ENCODE peak calls at places on chromosomes 4 and X, in nine cellular contexts. A is PC-3; X is CD4-positive, alpha-beta T cell; F is upper lobe of right lung; M is left ventricle myocardium inferior; V is adrenal gland; O is BE2C; U is astrocyte; I is CD8-positive, alpha-beta T cell. Y is an unnamed sample. For H3K27me3, the result is how much of the 10 kb centered on the place peaks cover.

GRCh38 chr4:146053901-146054300 is 115.3 kb upstream of the ZNF827 start:
- DNase-seq in I (no peak), F (no peak), O (no peak), X (no peak), U (peak), A (no peak), M (no peak), V (no peak), Y (no peak)

GRCh38 chr4:14827111-14827510 is 175.2 kb upstream of the CPEB2 start:
- DNase-seq in X (no peak), U (no peak), M (no peak), O (no peak), I (no peak), F (no peak), A (no peak), V (no peak), Y (no peak)

GRCh38 chr4:4419896-4420295 is 33.0 kb downstream of the NSG1 start:
- DNase-seq in I (no peak), A (no peak), V (no peak), U (no peak), M (no peak), O (no peak), F (no peak), X (no peak), Y (no peak)

GRCh38 chr4:87819281-87819919 is 13.4 kb upstream of the MEPE start:
- DNase-seq in F (no peak), A (peak), M (no peak), X (no peak), U (peak), O (no peak), V (no peak), I (no peak), Y (no peak)

GRCh38 chrX:34810364-34810763 is 132.2 kb upstream of the FAM47B start:
- DNase-seq in I (no peak), O (no peak), F (no peak), X (no peak), U (peak), M (no peak), A (peak), V (no peak), Y (no peak)

GRCh38 chr4:158722291-158722916 is 792 bp downstream of the PPID start:
- DNase-seq in U (peak), V (peak), F (no peak), A (peak), I (no peak), O (no peak), M (no peak), X (no peak), Y (peak)

GRCh38 chr4:150782311-150782710 is 200.4 kb downstream of the MAB21L2 start:
- DNase-seq in O (peak), A (no peak), I (no peak), M (no peak), V (no peak), F (no peak), U (peak), X (no peak), Y (no peak)

GRCh38 chr4:164412246-164412645 is 341.7 kb upstream of the SMIM31 start:
- DNase-seq in I (no peak), M (no peak), A (no peak), V (no peak), F (no peak), O (no peak), X (no peak), U (no peak), Y (no peak)

GRCh38 chrX:50877310-50877709 is 33.2 kb upstream of the BMP15 start:
- DNase-seq in O (no peak), F (no peak), X (no peak), I (no peak), M (no peak), V (no peak), U (peak), A (peak), Y (no peak)

DNA sequence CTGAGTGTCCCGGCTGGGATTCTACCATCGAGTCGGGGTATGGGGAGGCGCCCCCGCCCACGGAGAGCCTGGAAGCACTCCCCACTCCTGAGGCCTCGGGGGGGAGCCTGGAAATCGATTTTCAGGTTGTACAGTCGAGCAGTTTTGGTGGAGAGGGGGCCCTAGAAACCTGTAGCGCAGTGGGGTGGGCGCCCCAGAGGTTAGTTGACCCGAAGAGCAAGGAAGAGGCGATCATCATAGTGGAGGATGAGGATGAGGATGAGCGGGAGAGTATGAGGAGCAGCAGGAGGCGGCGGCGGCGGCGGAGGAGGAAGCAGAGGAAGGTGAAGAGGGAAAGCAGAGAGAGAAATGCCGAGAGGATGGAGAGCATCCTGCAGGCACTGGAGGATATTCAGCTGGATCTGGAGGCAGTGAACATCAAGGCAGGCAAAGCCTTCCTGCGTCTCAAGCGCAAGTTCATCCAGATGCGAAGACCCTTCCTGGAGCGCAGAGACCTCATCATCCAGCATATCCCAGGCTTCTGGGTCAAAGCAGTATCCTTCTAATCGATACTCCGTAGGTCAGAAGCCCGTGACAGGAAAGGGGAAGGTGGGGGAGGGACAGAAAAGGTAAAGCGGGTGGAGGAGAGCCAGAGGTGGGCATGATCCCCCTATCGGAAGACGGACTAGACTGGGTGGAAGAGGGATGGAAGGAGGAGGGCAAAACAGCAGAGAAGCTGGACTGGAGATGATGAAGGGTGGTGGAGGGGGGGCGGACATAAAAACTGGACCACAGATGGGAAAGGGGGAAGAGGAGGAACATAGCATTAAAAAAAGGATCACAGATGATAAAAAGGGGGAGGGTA is 828 bp downstream of the TSPYL2 start:
- DNase-seq in F (no peak), U (no peak), M (no peak), A (no peak), X (no peak), I (no peak), O (no peak), V (no peak), Y (no peak)
- H3K27me3 ChIP-seq in F (under half), U (under half), M (under half), A (under half), X (under half), I (under half), O (under half), V (under half), Y (under half)

GRCh38 chr4:5893591-5893990 is 705 bp upstream of the CRMP1 start:
- DNase-seq in I (no peak), V (no peak), U (no peak), F (no peak), X (no peak), A (no peak), M (no peak), O (no peak), Y (peak)

GRCh38 chr4:5894266-5894665 is 1.4 kb upstream of the CRMP1 start:
- DNase-seq in M (no peak), O (peak), F (no peak), V (no peak), U (no peak), I (no peak), A (no peak), X (no peak), Y (no peak)

GRCh38 chr4:5892321-5893012 is 419 bp downstream of the CRMP1 start:
- DNase-seq in O (peak), U (no peak), X (no peak), F (no peak), A (no peak), V (no peak), I (no peak), M (no peak), Y (peak)

GRCh38 chr4:5891563-5892320 is 1.1 kb downstream of the CRMP1 start:
- DNase-seq in A (no peak), X (no peak), F (no peak), U (no peak), O (peak), V (no peak), M (no peak), I (no peak), Y (peak)

GRCh38 chr4:5893013-5893580 is at the start of gene CRMP1:
- DNase-seq in O (peak), A (no peak), I (no peak), V (no peak), X (no peak), M (no peak), U (no peak), F (no peak), Y (peak)
- H3K27me3 ChIP-seq in O (under half), A (half or more), I (under half), V (half or more), X (under half), M (half or more), U (half or more), F (half or more), Y (half or more)

DNA sequence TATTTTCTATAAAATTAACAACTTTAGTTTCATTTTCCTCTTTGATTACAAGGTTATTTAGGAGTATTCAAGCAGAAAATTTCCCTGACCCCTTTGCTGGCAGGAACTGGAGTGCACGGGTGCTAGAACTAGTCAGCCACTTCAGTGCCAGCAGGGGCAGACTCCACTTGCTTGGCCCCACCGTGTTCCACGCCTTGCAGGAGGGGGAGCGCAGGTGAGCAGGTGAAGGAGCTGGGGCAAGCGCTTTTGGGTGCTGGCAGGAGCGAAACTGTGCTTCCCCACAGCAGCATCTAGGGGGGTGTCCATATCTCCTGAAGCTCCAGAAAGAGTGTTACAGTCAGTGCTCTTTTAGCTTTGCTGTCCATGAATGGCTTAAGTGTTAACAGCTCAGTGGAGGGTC is 45.5 kb downstream of the MID2 start:
- DNase-seq in A (no peak), V (no peak), I (no peak), X (no peak), U (no peak), F (no peak), M (no peak), O (no peak), Y (peak)
- H3K27me3 ChIP-seq in A (under half), V (under half), I (under half), X (under half), U (under half), F (under half), M (under half), O (under half), Y (under half)

DNA sequence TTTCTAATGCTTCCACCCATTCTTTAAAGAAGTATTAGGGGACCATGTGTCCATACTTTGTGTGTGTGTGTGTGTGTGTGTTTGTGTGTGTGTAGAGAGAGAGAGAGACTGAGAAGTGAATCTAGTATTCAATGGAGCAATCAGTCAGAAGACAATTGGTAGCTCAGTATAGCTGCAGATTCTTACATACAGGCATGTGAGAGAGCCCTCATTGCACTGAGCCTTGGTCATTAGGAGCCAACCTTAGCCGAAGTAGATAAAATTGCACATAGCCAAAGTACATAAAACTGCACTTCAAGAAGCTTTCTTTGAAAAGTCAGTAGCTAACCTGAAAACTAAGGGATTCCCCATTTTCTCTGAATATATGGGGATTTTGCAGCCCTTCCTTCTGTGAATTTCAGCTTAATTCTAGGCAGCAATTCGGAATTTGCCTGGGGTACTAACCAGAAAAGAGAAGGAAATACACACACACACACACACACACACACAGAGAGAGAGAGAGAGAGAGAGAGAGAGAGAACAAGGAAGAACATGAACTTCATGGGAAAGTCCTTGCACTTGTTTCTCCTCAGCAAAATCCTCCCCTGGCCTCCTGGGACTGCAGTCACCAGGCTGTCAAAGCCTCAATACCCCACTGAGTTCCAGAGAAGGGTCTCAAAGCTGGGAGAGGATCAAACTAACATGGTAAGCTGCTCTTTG is 1.7 kb upstream of the PRDM8 start:
- DNase-seq in U (no peak), I (no peak), O (no peak), F (no peak), A (no peak), M (no peak), X (no peak), V (no peak), Y (no peak)
- H3K27me3 ChIP-seq in U (under half), I (under half), O (under half), F (half or more), A (under half), M (half or more), X (under half), V (under half), Y (half or more)

DNA sequence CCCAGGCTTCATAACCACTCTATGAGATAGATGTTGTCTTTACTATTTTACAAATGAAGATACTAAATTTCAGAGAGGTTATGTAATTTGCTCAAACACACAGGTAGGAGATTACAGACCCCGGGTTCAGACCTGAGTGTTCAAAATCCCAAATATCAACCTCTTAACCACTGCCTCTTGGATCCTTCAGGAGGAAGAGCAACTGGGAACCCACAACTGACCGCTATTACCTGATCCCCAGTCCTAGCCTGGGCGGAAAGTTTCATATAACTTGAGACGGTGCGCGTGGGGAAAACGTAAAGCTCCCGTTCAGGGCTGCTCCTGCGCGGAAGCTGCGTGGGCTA is 8.9 kb upstream of the PRDM8 start:
- DNase-seq in X (no peak), V (no peak), O (no peak), M (no peak), A (no peak), I (no peak), U (no peak), F (no peak), Y (no peak)
- H3K27me3 ChIP-seq in X (under half), V (under half), O (under half), M (half or more), A (under half), I (under half), U (half or more), F (half or more), Y (half or more)

GRCh38 chr4:10034136-10034535 is 12.8 kb upstream of the SLC2A9 start:
- DNase-seq in M (peak), F (no peak), V (no peak), U (no peak), I (no peak), O (no peak), X (no peak), A (no peak), Y (no peak)
- H3K27me3 ChIP-seq in M (under half), F (under half), V (under half), U (under half), I (under half), O (under half), X (under half), A (under half), Y (under half)

GRCh38 chrX:111387470-111387869 is 24.5 kb downstream of the DCX start:
- DNase-seq in F (no peak), O (no peak), V (no peak), M (no peak), X (no peak), U (no peak), I (no peak), A (no peak), Y (no peak)

GRCh38 chrX:111382277-111382676 is 29.7 kb downstream of the DCX start:
- DNase-seq in X (no peak), M (no peak), I (no peak), U (no peak), O (no peak), F (no peak), A (no peak), V (no peak), Y (no peak)

GRCh38 chrX:111386884-111387283 is 25.1 kb downstream of the DCX start:
- DNase-seq in M (no peak), V (no peak), U (no peak), A (no peak), F (no peak), I (no peak), X (no peak), O (no peak), Y (no peak)
- H3K27me3 ChIP-seq in M (under half), V (under half), U (under half), A (under half), F (under half), I (under half), X (under half), O (under half), Y (under half)

GRCh38 chrX:133267621-133268020 is 49.5 kb upstream of the TFDP3 start:
- DNase-seq in V (no peak), A (no peak), X (no peak), F (no peak), M (no peak), I (no peak), O (no peak), U (no peak), Y (no peak)
- H3K27me3 ChIP-seq in V (under half), A (under half), X (under half), F (under half), M (under half), I (under half), O (under half), U (under half), Y (under half)

DNA sequence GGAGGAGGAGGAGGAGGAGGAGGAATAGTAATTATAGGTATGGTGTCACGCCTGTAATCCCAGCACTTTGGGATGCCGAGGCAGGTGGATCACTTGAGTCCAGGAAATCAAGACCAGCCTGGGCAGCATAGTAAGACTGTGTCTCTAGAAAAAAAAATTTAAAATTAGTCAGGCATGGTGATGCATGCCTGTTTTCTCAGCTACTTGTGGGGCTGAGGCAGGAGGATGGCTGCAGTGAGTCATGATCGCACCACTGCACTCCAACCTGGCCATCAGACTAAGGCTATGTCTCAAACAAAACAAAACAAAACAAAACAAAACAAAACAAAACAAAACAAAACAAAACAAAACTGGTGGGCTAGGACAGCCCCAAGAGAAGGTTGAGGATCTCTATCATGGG is 3.0 kb downstream of the STARD8 start:
- DNase-seq in V (no peak), O (no peak), F (no peak), X (no peak), A (peak), U (peak), M (no peak), I (no peak), Y (no peak)
- H3K27me3 ChIP-seq in V (under half), O (under half), F (under half), X (under half), A (under half), U (under half), M (under half), I (under half), Y (under half)